ENCODE peak calls at places on chromosomes 4 and X, in eight cellular contexts. J is mammary epithelial cell; O is H1; L is breast epithelium; M is CD8-positive, alpha-beta memory T cell; N is brain microvascular endothelial cell; Y is caudate nucleus; K is heart left ventricle. Q is an unnamed sample.
A peak's percentile ranks its signal among the peaks of the same experiment; 100 is the strongest.

GRCh38 chr4:7332216-7333023 is 102.3 kb downstream of the PSAPL1 start:
- DNase-seq in J (peak; percentile 8), O (no peak), L (no peak), M (no peak), N (peak; percentile 86), Y (no peak), K (peak; percentile 41), Q (no peak)

GRCh38 chrX:23332101-23332887 is 2.4 kb upstream of the PTCHD1 start:
- DNase-seq in J (no peak), O (peak; percentile 44), L (no peak), M (no peak), N (no peak), Y (peak; percentile 47), K (no peak), Q (no peak)

GRCh38 chrX:115409551-115409950 is 120.0 kb downstream of the LUZP4 start:
- DNase-seq in J (no peak), O (no peak), L (no peak), M (no peak), N (no peak), Y (no peak), K (no peak), Q (no peak)

GRCh38 chrX:31266172-31267076 is 194.6 kb upstream of the FTHL17 start:
- DNase-seq in J (peak; percentile 43), O (peak; percentile 65), L (no peak), M (no peak), N (no peak), Y (peak; percentile 33), K (peak; percentile 70), Q (no peak)

GRCh38 chr4:75831856-75832405 is 70.3 kb downstream of the PPEF2 start:
- DNase-seq in J (no peak), O (no peak), L (no peak), M (no peak), N (no peak), Y (no peak), K (no peak), Q (no peak)

GRCh38 chrX:151970661-151971060 is 3.8 kb downstream of the GABRE start:
- DNase-seq in J (peak; percentile 82), O (no peak), L (peak; percentile 54), M (no peak), N (peak; percentile 82), Y (no peak), K (peak; percentile 56), Q (no peak)

GRCh38 chr4:39714171-39714570 is 16.2 kb downstream of the UBE2K start:
- DNase-seq in J (no peak), O (peak; percentile 29), L (no peak), M (no peak), N (no peak), Y (no peak), K (no peak), Q (no peak)

GRCh38 chrX:153469811-153470410 is 465 bp downstream of the HAUS7 start:
- DNase-seq in J (peak; percentile 8), O (no peak), L (no peak), M (no peak), N (no peak), Y (no peak), K (no peak), Q (no peak)

GRCh38 chr4:2402453-2402852 is 16.0 kb downstream of the ZFYVE28 start:
- DNase-seq in J (no peak), O (no peak), L (no peak), M (peak; percentile 21), N (no peak), Y (no peak), K (no peak), Q (no peak)

GRCh38 chr4:185232370-185232769 is 23.0 kb downstream of the SNX25 start:
- DNase-seq in J (no peak), O (no peak), L (no peak), M (no peak), N (no peak), Y (no peak), K (no peak), Q (no peak)

GRCh38 chr4:55068522-55068921 is 56.9 kb downstream of the KDR start:
- DNase-seq in J (no peak), O (no peak), L (no peak), M (no peak), N (no peak), Y (no peak), K (no peak), Q (no peak)

GRCh38 chrX:21374994-21375794 is 976 bp downstream of the CNKSR2 start:
- DNase-seq in J (no peak), O (peak; percentile 49), L (no peak), M (peak; percentile 17), N (no peak), Y (peak; percentile 6), K (peak; percentile 11), Q (no peak)

GRCh38 chr4:88820723-88821368 is 123.2 kb upstream of the NAP1L5 start:
- DNase-seq in J (no peak), O (no peak), L (no peak), M (no peak), N (no peak), Y (no peak), K (no peak), Q (no peak)

GRCh38 chr4:95728145-95728544 is 111.7 kb upstream of the PDHA2 start:
- DNase-seq in J (peak; percentile 86), O (no peak), L (no peak), M (no peak), N (peak; percentile 12), Y (no peak), K (no peak), Q (no peak)

GRCh38 chr4:186685744-186686143 is 37.9 kb downstream of the FAT1 start:
- DNase-seq in J (peak; percentile 72), O (no peak), L (no peak), M (no peak), N (peak; percentile 72), Y (no peak), K (no peak), Q (no peak)

GRCh38 chrX:155886409-155886808 is 5.3 kb downstream of the VAMP7 start:
- DNase-seq in J (no peak), O (no peak), L (no peak), M (no peak), N (no peak), Y (no peak), K (no peak), Q (no peak)

GRCh38 chr4:139816856-139817255 is 151.2 kb downstream of the MGST2 start:
- DNase-seq in J (no peak), O (no peak), L (no peak), M (no peak), N (no peak), Y (no peak), K (no peak), Q (no peak)
- H3K27ac ChIP-seq in J (no peak overlapping the region), O (no peak overlapping the region), L (peak overlapping the region; percentile 85), M (no peak overlapping the region), N (no peak overlapping the region), Y (no peak overlapping the region), K (peak overlapping the region; percentile 81), Q (no peak overlapping the region)

DNA sequence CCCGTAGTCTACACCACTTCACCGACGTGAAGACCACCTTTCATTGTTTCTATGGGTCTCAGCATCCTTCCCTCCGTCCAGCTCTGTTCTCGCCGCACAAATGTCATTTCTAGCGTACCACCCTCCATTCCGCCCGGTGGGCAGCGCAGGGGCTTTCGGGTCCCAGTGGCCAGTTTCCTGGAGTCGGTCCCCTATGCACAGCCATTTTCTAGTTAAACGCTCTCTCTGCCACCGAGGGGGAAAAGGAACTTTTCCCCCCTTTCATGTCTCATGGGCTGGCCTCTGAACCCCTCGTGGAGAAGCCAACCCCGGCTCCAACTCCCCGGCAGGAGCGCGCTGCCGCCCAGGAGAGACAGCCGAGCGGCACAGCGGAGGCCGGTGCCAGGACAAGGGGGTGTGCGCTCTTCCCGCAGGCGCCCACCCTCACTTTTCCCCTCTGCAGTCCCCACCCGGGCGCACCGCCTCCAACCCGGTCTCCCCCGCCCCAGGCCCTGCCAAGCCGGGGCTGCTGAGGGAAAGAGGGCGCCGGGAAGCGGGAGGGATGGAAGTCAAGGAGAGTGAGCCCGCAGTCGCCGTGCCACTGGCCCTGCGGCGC is 682 bp downstream of the APBB2 start:
- DNase-seq in J (peak; percentile 20), O (no peak), L (no peak), M (no peak), N (no peak), Y (peak; percentile 72), K (peak; percentile 32), Q (no peak)
- H3K27ac ChIP-seq in J (peak overlapping the region; percentile 84), O (no peak overlapping the region), L (peak overlapping the region; percentile 87), M (no peak overlapping the region), N (peak overlapping the region; percentile 25), Y (peak overlapping the region; percentile 83), K (peak overlapping the region; percentile 85), Q (peak overlapping the region; percentile 90)

GRCh38 chrX:19807414-19807813 is 80.0 kb downstream of the SH3KBP1 start:
- DNase-seq in J (no peak), O (no peak), L (no peak), M (no peak), N (no peak), Y (no peak), K (no peak), Q (no peak)

GRCh38 chrX:19805054-19805690 is 82.2 kb downstream of the SH3KBP1 start:
- DNase-seq in J (no peak), O (no peak), L (no peak), M (peak; percentile 54), N (no peak), Y (no peak), K (no peak), Q (no peak)

GRCh38 chrX:19799319-19800182 is 87.8 kb downstream of the SH3KBP1 start:
- DNase-seq in J (no peak), O (no peak), L (no peak), M (peak; percentile 66), N (peak; percentile 2), Y (no peak), K (no peak), Q (no peak)

GRCh38 chrX:19800821-19801220 is 86.6 kb downstream of the SH3KBP1 start:
- DNase-seq in J (no peak), O (no peak), L (no peak), M (no peak), N (no peak), Y (no peak), K (no peak), Q (no peak)

GRCh38 chrX:19804168-19804567 is 83.2 kb downstream of the SH3KBP1 start:
- DNase-seq in J (no peak), O (no peak), L (no peak), M (no peak), N (no peak), Y (no peak), K (no peak), Q (no peak)
- H3K27ac ChIP-seq in J (no peak overlapping the region), O (no peak overlapping the region), L (no peak overlapping the region), M (no peak overlapping the region), N (no peak overlapping the region), Y (no peak overlapping the region), K (no peak overlapping the region), Q (no peak overlapping the region)

GRCh38 chr4:42786350-42787070 is 106.0 kb upstream of the GRXCR1 start:
- DNase-seq in J (no peak), O (peak; percentile 55), L (no peak), M (no peak), N (no peak), Y (no peak), K (no peak), Q (no peak)
- H3K27ac ChIP-seq in J (no peak overlapping the region), O (peak overlapping the region; percentile 30), L (no peak overlapping the region), M (no peak overlapping the region), N (no peak overlapping the region), Y (no peak overlapping the region), K (no peak overlapping the region), Q (no peak overlapping the region)